ENCODE peak calls at places on chromosome 1, in five cellular contexts. R, E, O, A and T are unnamed samples.

GRCh38 chr1:47755368-47755990 is 241.7 kb downstream of the TRABD2B start:
- DNase-seq in R (peak), E (peak), O (peak), A (no peak), T (peak)

GRCh38 chr1:64469614-64469976 is 334 bp upstream of the CACHD1 start:
- DNase-seq in R (no peak), E (no peak), O (no peak), A (no peak), T (no peak)

GRCh38 chr1:116570358-116571214 is at the start of gene CD58:
- DNase-seq in R (peak), E (peak), O (peak), A (no peak), T (peak)

GRCh38 chr1:119626841-119627240 is 21.2 kb downstream of the ZNF697 start:
- DNase-seq in R (no peak), E (no peak), O (no peak), A (no peak), T (no peak)

GRCh38 chr1:183516725-183517124 is 44.4 kb downstream of the SMG7 start:
- DNase-seq in R (no peak), E (no peak), O (no peak), A (no peak), T (no peak)

GRCh38 chr1:71049951-71050598 is 2.5 kb upstream of the PTGER3 start:
- DNase-seq in R (peak), E (peak), O (peak), A (peak), T (peak)

GRCh38 chr1:100325415-100326324 is 26.6 kb upstream of the CDC14A start:
- DNase-seq in R (no peak), E (no peak), O (no peak), A (no peak), T (no peak)

GRCh38 chr1:17731460-17731859 is 23.7 kb upstream of the ACTL8 start:
- DNase-seq in R (no peak), E (no peak), O (no peak), A (no peak), T (no peak)

GRCh38 chr1:9890224-9890731 is 19.8 kb downstream of the CTNNBIP1 start:
- DNase-seq in R (no peak), E (no peak), O (peak), A (no peak), T (no peak)

GRCh38 chr1:230463326-230463725 is 37.2 kb upstream of the PGBD5 start:
- DNase-seq in R (no peak), E (no peak), O (no peak), A (no peak), T (no peak)

GRCh38 chr1:21539933-21540332 is 30.7 kb downstream of the ALPL start:
- DNase-seq in R (peak), E (peak), O (peak), A (no peak), T (peak)

GRCh38 chr1:100028765-100029164 is 59.0 kb downstream of the SLC35A3 start:
- DNase-seq in R (no peak), E (no peak), O (no peak), A (no peak), T (peak)

GRCh38 chr1:178490136-178490535 is 6.6 kb downstream of the CLEC20A start:
- DNase-seq in R (no peak), E (no peak), O (no peak), A (no peak), T (no peak)

GRCh38 chr1:213120386-213120785 is 69.3 kb downstream of the RPS6KC1 start:
- DNase-seq in R (no peak), E (no peak), O (no peak), A (no peak), T (no peak)

GRCh38 chr1:155322953-155323728 is 2.4 kb downstream of the RUSC1 start:
- DNase-seq in R (peak), E (peak), O (peak), A (no peak), T (peak)

GRCh38 chr1:94111879-94112278 is 9.1 kb downstream of the ABCA4 start:
- DNase-seq in R (no peak), E (no peak), O (no peak), A (peak), T (no peak)

DNA sequence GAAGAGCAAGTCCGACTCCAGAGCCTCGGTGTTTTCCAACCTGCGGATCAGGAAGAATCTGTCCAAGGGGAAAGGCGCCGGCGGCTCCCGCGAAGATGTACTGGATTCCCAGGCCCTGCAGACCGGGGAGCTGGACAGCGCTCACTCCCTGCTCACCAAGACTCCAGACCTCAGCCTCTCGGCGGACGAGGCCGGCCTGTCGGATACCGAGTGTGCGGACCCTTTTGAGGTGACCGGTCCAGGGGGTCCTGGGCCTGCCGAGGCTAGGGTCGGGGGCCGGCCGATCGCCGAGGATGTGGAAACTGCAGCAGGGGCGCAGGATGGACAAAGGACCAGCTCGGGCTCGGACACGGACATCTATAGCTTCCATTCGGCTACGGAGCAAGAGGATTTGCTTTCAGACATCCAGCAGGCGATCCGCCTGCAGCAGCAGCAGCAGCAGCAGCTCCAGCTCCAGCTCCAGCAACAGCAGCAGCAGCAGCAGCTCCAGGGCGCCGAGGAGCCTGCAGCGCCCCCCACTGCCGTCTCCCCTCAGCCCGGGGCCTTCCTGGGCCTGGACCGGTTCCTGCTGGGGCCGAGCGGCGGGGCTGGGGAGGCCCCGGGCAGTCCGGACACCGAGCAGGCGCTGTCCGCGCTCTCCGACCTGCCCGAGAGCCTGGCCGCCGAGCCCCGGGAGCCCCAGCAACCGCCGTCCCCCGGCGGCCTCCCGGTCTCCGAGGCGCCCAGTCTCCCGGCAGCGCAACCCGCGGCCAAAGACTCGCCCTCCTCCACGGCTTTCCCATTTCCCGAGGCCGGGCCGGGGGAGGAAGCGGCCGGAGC is 827 bp downstream of the FMN2 start:
- DNase-seq in R (peak), E (no peak), O (peak), A (no peak), T (no peak)
- TF ChIP-seq RFX5 in R (no peak), E (no peak), O (no peak), A (no peak), T (no peak)

GRCh38 chr1:19088717-19089442 is 121.2 kb downstream of the UBR4 start:
- DNase-seq in R (no peak), E (no peak), O (no peak), A (peak), T (no peak)
- TF ChIP-seq REST in R (no peak), E (no peak), O (no peak), A (no peak), T (no peak)

GRCh38 chr1:235275223-235275622 is 52.8 kb downstream of the ARID4B start:
- DNase-seq in R (no peak), E (no peak), O (no peak), A (peak), T (no peak)
- TF ChIP-seq RFX5 in R (no peak), E (no peak), O (no peak), A (no peak), T (no peak)

GRCh38 chr1:220217383-220217988 is 54.8 kb downstream of the RAB3GAP2 start:
- DNase-seq in R (no peak), E (peak), O (peak), A (no peak), T (no peak)
- TF ChIP-seq REST in R (no peak), E (no peak), O (no peak), A (no peak), T (no peak)